ENCODE peak calls at places on chromosomes 12 and 14, in four cellular contexts. N is GM06990, G is HCT116, P is uterus. T is an unnamed sample.

GRCh38 chr12:106773286-106773685 is 1.2 kb upstream of the RIC8B start:
- DNase-seq in N (no peak), P (no peak), G (no peak), T (no peak)

GRCh38 chr14:60350366-60350720 is 101.3 kb downstream of the PPM1A start:
- DNase-seq in G (no peak), N (no peak), P (no peak), T (no peak)

GRCh38 chr12:131226345-131227265 is 272.9 kb downstream of the ADGRD1 start:
- DNase-seq in N (no peak), P (no peak), G (no peak), T (no peak)

GRCh38 chr12:75709474-75709873 is 198.1 kb upstream of the KRR1 start:
- DNase-seq in N (no peak), G (no peak), P (no peak), T (no peak)

GRCh38 chr12:29081101-29081500 is 68.0 kb upstream of the FAR2 start:
- DNase-seq in N (no peak), G (no peak), P (no peak), T (no peak)

GRCh38 chr12:123444396-123445026 is 8.0 kb upstream of the RILPL2 start:
- DNase-seq in P (no peak), G (no peak), N (no peak), T (no peak)

GRCh38 chr12:106647793-106648514 is 65.2 kb downstream of the RFX4 start:
- DNase-seq in N (no peak), G (no peak), P (no peak), T (no peak)

GRCh38 chr12:116159175-116159574 is 118.3 kb downstream of the MED13L start:
- DNase-seq in N (no peak), G (no peak), P (no peak), T (no peak)

GRCh38 chr12:120775862-120776552 is 50.4 kb downstream of the ACADS start:
- DNase-seq in P (no peak), N (no peak), G (no peak), T (no peak)

GRCh38 chr14:68145036-68145435 is 325.5 kb downstream of the RAD51B start:
- DNase-seq in P (no peak), G (no peak), N (no peak), T (no peak)

GRCh38 chr14:59918824-59919581 is 941 bp upstream of the LRRC9 start:
- DNase-seq in P (no peak), N (no peak), G (peak; percentile 16), T (no peak)

GRCh38 chr12:25130741-25131188 is 64.2 kb downstream of the DNAI7 start:
- DNase-seq in P (no peak), N (no peak), G (peak; percentile 22), T (peak; percentile 16)

GRCh38 chr12:129893691-129894090 is 10.1 kb downstream of the TMEM132D start:
- DNase-seq in N (no peak), P (no peak), G (no peak), T (no peak)

GRCh38 chr14:58200480-58200841 is 512 bp downstream of the ACTR10 start:
- DNase-seq in P (no peak), N (no peak), G (no peak), T (no peak)

GRCh38 chr14:87332001-87332400 is 661.0 kb downstream of the GALC start:
- DNase-seq in G (no peak), P (no peak), N (no peak), T (peak; percentile 49)

GRCh38 chr14:61147369-61147897 is 133.7 kb downstream of the TMEM30B start:
- DNase-seq in N (no peak), P (no peak), G (no peak), T (no peak)

GRCh38 chr12:52007158-52007921 is 594 bp downstream of the TAMALIN start:
- DNase-seq in G (no peak), P (peak; percentile 65), N (no peak), T (no peak)

GRCh38 chr14:94368956-94369355 is 19.4 kb downstream of the SERPINA1 start:
- DNase-seq in G (no peak), P (no peak), N (no peak), T (no peak)

GRCh38 chr12:54439521-54440255 is 20.6 kb upstream of the ITGA5 start:
- DNase-seq in G (peak; percentile 38), P (no peak), N (no peak), T (peak; percentile 60)

GRCh38 chr12:114829833-114830232 is 145.9 kb upstream of the TBX3 start:
- DNase-seq in P (no peak), N (no peak), G (no peak), T (no peak)

GRCh38 chr12:54680374-54680773 is 32.2 kb upstream of the DCD start:
- DNase-seq in N (no peak), P (no peak), G (peak; percentile 56), T (no peak)

GRCh38 chr12:13135336-13136178 is 32.1 kb upstream of the GSG1 start:
- DNase-seq in G (peak; percentile 47), P (peak; percentile 49), N (no peak), T (peak; percentile 16)

GRCh38 chr14:50943943-50944646 is at the start of gene PYGL:
- DNase-seq in N (peak; percentile 35), P (peak; percentile 66), G (peak; percentile 43), T (no peak)

GRCh38 chr14:76844223-76844622 is 18.0 kb downstream of the LRRC74A start:
- DNase-seq in N (no peak), G (peak; percentile 47), P (peak; percentile 75), T (no peak)

GRCh38 chr12:73465106-73465505 is 1072.5 kb upstream of the ATXN7L3B start:
- DNase-seq in N (no peak), P (no peak), G (no peak), T (no peak)

GRCh38 chr14:86430807-86431206 is 900.9 kb downstream of the FLRT2 start:
- DNase-seq in N (no peak), G (no peak), P (no peak), T (no peak)

GRCh38 chr12:53300187-53300586 is 692 bp downstream of the MYG1 start:
- DNase-seq in P (no peak), G (no peak), N (no peak), T (peak; percentile 21)

GRCh38 chr14:90281766-90282165 is 25.4 kb downstream of the PSMC1 start:
- DNase-seq in N (no peak), G (no peak), P (no peak), T (no peak)

GRCh38 chr12:110330544-110330943 is 49.5 kb downstream of the ATP2A2 start:
- DNase-seq in G (no peak), P (no peak), N (no peak), T (no peak)

GRCh38 chr12:21500786-21501257 is 613 bp downstream of the RECQL start:
- DNase-seq in P (no peak), N (no peak), G (no peak), T (no peak)

GRCh38 chr12:121366063-121366459 is 13.8 kb upstream of the ANAPC5 start:
- DNase-seq in N (no peak), G (no peak), P (no peak), T (no peak)

DNA sequence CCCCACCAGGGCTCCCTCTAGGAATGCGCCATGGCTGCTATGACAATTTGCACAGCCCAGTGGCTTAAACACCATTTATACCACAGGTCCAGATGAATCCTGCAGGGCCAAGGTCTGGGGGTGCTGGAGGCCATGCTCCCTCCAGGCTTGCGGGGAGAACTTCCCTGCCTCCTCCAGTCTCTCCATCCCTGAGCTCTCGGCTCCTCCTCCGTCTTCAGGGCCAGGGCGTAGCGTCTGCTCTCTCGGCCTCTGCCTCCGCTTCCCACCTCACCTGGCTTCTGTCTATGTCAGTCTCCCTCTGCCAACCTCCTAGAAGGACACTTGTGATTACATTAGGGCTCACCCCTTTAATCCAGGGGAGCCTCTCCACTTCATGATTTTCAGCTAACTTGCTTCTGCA is 401.3 kb downstream of the TMEM121 start:
- DNase-seq in G (no peak), N (no peak), P (no peak), T (no peak)
- H3K27me3 ChIP-seq in G (peaks cover 9% of the 10 kb centered on the region), N (no peaks in the 10 kb centered on the region), P (no peaks in the 10 kb centered on the region), T (no peaks in the 10 kb centered on the region)

GRCh38 chr14:38210587-38211257 is 3.0 kb downstream of the SSTR1 start:
- DNase-seq in P (no peak), G (no peak), N (no peak), T (no peak)

GRCh38 chr14:38208825-38209562 is 1.3 kb downstream of the SSTR1 start:
- DNase-seq in N (no peak), P (no peak), G (no peak), T (no peak)

GRCh38 chr14:38207830-38208815 is at the start of gene SSTR1:
- DNase-seq in P (no peak), N (no peak), G (no peak), T (no peak)

GRCh38 chr14:38210168-38210567 is 2.5 kb downstream of the SSTR1 start:
- DNase-seq in N (no peak), P (no peak), G (no peak), T (no peak)

DNA sequence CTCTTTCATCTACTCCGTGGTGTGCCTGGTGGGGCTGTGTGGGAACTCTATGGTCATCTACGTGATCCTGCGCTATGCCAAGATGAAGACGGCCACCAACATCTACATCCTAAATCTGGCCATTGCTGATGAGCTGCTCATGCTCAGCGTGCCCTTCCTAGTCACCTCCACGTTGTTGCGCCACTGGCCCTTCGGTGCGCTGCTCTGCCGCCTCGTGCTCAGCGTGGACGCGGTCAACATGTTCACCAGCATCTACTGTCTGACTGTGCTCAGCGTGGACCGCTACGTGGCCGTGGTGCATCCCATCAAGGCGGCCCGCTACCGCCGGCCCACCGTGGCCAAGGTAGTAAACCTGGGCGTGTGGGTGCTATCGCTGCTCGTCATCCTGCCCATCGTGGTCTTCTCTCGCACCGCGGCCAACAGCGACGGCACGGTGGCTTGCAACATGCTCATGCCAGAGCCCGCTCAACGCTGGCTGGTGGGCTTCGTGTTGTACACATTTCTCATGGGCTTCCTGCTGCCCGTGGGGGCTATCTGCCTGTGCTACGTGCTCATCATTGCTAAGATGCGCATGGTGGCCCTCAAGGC is 2.0 kb downstream of the SSTR1 start:
- DNase-seq in N (no peak), G (no peak), P (no peak), T (no peak)
- H3K27me3 ChIP-seq in N (no peaks in the 10 kb centered on the region), G (no peaks in the 10 kb centered on the region), P (no peaks in the 10 kb centered on the region), T (peaks cover 3% of the 10 kb centered on the region)

GRCh38 chr12:57762463-57762862 is 4.4 kb downstream of the CYP27B1 start:
- DNase-seq in P (no peak), N (no peak), G (no peak), T (no peak)
- H3K27me3 ChIP-seq in P (peaks cover 26% of the 10 kb centered on the region), N (no peaks in the 10 kb centered on the region), G (no peaks in the 10 kb centered on the region), T (peaks cover 40% of the 10 kb centered on the region)

GRCh38 chr14:36522347-36522971 is 2.4 kb upstream of the NKX2-1 start:
- DNase-seq in P (no peak), N (no peak), G (no peak), T (no peak)
- H3K27me3 ChIP-seq in P (peaks cover 66% of the 10 kb centered on the region), N (no peaks in the 10 kb centered on the region), G (no peaks in the 10 kb centered on the region), T (peaks cover 85% of the 10 kb centered on the region)

T was measured in AG04450.